ENCODE peak calls at places on chromosomes 7 and 10, in four cellular contexts. K, U, J and G are unnamed samples.
A peak's percentile ranks its signal among the peaks of the same experiment; 100 is the strongest.

GRCh38 chr10:122504551-122504950 is 43.2 kb downstream of the HTRA1 start:
- DNase-seq in J (no peak), U (no peak), K (no peak), G (no peak)

GRCh38 chr10:91924212-91925021 is 847 bp downstream of the BTAF1 start:
- DNase-seq in K (no peak), U (no peak), J (no peak), G (no peak)

GRCh38 chr10:12438914-12439692 is 89.8 kb downstream of the CAMK1D start:
- DNase-seq in U (no peak), J (no peak), K (no peak), G (no peak)

GRCh38 chr10:7610651-7611389 is 55.9 kb downstream of the ITIH5 start:
- DNase-seq in J (no peak), U (no peak), K (no peak), G (no peak)

GRCh38 chr10:67836972-67837371 is 1.0 kb downstream of the DNAJC12 start:
- DNase-seq in J (no peak), U (no peak), K (no peak), G (no peak)

GRCh38 chr10:128579902-128580301 is 453.7 kb upstream of the MKI67 start:
- DNase-seq in U (no peak), K (no peak), J (no peak), G (no peak)

GRCh38 chr10:67506757-67507091 is 189.3 kb downstream of the CTNNA3 start:
- DNase-seq in U (no peak), J (no peak), K (no peak), G (no peak)

GRCh38 chr10:20299037-20299557 is 482.9 kb downstream of the PLXDC2 start:
- DNase-seq in U (no peak), J (no peak), K (no peak), G (no peak)

GRCh38 chr10:29322918-29323317 is 34.0 kb downstream of the LYZL1 start:
- DNase-seq in K (no peak), U (no peak), J (no peak), G (no peak)

GRCh38 chr10:103193820-103194529 is 903 bp upstream of the NT5C2 start:
- DNase-seq in U (peak; percentile 72), K (no peak), J (peak; percentile 44), G (no peak)

GRCh38 chr10:126012485-126012884 is 116.1 kb downstream of the FANK1 start:
- DNase-seq in K (no peak), J (no peak), U (no peak), G (no peak)

GRCh38 chr10:129548534-129549130 is 81.6 kb downstream of the MGMT start:
- DNase-seq in J (no peak), K (no peak), U (no peak), G (no peak)

GRCh38 chr10:52566471-52567246 is 205.9 kb downstream of the MBL2 start:
- DNase-seq in J (no peak), K (no peak), U (no peak), G (no peak)

GRCh38 chr7:150935149-150935548 is 43.0 kb downstream of the KCNH2 start:
- DNase-seq in J (no peak), K (no peak), U (no peak), G (no peak)

GRCh38 chr10:28910960-28911359 is 233.6 kb downstream of the BAMBI start:
- DNase-seq in J (no peak), U (no peak), K (no peak), G (no peak)

GRCh38 chr7:28979791-28980190 is 21.7 kb upstream of the TRIL start:
- DNase-seq in U (no peak), J (no peak), K (no peak), G (no peak)

GRCh38 chr7:30988346-30989005 is 24.7 kb downstream of the GHRHR start:
- DNase-seq in U (no peak), K (peak; percentile 18), J (no peak), G (no peak)

GRCh38 chr7:26443761-26444160 is 152.1 kb downstream of the SNX10 start:
- DNase-seq in K (no peak), J (no peak), U (no peak), G (no peak)

GRCh38 chr7:149787428-149788299 is 14.3 kb upstream of the ZNF467 start:
- DNase-seq in J (no peak), U (peak; percentile 85), K (no peak), G (no peak)

GRCh38 chr10:129491123-129491734 is 24.2 kb downstream of the MGMT start:
- DNase-seq in U (no peak), K (no peak), J (no peak), G (no peak)

GRCh38 chr10:29409241-29410051 is 120.6 kb downstream of the LYZL1 start:
- DNase-seq in J (no peak), K (peak; percentile 18), U (peak; percentile 87), G (peak; percentile 41)

DNA sequence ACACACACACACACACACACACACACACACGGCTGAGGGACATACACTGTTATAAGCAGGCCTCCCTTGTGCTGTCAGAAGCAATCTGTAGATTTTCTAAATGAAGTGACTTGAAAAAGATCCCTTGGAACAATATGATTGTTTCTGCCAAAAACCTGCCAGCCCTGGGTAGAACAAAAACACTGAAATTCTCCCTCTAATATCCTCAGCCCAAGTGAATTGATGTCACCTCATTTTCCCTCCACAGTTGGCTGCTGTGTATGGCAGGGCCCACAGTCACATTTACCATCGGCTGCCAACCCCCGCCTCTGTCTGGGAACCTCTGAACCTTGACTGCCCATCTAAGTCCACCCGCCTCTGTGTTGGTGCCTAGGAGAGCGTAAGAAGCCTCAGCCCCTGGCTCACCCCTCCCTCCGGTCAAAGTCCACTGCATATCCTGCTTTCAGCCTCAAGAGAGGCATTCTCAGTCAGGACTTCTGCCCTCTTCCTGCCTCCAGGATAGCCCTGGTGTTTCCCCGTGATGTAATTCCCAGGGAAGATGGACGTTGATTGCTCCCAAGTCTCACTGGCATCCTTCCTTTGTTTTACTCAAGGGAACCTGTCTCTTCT is 123.7 kb downstream of the PLPP4 start:
- DNase-seq in U (no peak), K (no peak), J (no peak), G (no peak)
- TF ChIP-seq SPI1 in U (no peak), K (no peak), J (no peak), G (no peak)

DNA sequence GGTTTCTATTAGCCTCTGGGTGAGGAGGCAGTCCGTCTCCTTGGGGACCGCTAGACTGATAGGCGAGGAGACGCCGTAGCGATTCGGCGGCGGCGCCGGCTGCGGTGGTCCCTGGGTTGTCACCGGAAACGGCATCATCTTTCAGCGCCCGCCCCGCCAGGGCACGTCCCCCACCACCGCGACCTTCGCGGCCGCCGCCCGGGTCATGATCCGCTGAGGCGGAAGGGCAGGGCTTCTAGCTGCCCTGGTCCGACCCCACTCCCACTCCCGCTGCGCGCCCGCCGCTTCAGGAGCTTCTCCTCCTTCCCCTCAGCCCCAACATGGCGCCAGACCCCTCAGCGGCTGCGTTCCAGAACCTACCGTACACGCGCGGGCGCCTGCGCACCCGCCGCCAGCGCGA is at the start of gene PAPOLB:
- DNase-seq in K (no peak), U (no peak), J (no peak), G (no peak)
- TF ChIP-seq SPI1 in K (no peak), U (no peak), J (no peak), G (no peak)

DNA sequence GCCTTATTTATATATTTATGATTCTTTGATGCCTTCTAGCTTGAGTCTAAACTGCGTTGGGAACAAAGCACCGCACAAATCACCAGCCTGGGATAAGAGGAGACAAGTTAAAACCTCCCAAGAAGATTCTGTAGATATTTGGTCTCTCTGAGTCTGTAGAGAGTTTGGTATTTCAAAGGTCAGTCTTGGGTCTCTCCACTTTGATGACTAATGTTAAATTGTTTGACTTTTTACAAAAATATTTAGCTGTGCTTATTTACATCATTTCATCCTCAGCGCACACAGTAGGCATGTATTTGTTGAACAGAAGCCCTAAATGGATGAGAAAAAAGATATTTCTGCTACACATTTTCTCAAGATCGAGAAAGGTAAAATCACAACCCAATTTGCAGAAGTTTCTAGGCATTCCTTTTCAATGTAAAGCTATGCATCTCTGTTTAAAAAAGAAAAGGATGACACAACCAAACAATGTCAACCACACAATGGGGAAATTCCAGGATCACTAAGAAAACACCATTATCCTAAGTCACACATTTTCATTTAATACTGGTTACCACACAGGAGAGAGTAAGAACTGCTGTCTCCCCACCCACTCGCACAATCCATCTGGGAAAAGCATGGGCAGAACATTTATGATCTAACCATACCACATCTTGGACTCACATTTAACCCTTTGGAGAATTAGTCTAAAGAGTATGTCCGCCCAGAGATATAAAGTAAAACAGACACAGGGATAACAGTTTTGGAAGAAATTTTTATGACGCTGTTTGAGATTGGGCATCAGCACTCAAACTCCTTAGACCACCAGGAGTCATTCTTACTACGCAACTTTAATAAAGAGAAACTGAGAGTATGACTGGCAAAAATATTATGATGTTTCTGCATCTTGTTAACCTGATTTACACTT is 4.4 kb downstream of the CDK6 start:
- DNase-seq in J (no peak), K (no peak), U (no peak), G (no peak)
- TF ChIP-seq SPI1 in J (no peak), K (no peak), U (no peak), G (no peak)

DNA sequence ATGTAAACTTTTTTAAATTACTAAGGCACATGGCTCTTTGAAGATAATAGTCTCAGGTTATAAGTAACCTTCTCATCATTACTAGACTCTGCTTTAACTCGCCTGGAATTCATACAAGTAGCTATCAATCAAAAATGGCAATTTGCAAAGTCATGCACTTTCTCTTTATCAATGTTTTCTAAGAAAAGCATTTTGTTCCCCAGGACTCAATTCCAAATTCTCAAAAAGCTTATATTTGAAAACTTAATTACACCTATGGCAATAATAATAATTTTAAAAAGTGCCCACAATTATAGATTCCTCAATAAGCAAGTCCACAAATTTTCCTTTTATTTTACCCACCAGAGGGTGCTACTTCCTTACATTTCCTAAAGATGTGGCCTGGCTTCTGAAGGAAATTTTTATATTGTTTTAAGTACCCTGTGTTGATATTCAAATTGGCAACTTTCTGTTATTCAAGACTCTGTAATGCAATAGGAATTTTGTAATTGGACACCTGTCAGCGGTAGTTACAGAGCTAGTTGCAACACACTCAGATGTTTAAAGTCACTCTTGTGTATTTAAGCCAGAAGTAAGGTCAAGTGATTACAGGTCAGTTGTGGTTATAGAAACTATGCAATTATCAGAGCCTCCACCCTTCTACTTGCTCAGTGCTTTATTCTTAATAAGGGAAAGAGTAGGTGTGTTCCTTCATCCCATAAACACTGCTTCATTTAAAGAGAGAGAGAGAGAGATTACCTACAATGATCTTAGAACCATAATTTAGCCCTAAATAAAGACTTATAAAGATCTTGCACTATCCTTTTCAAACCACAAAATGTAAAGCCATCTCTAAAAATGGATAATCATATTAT is 47.1 kb upstream of the HYAL4 start:
- DNase-seq in K (peak; percentile 7), J (no peak), U (peak; percentile 59), G (no peak)
- TF ChIP-seq SPI1 in K (no peak), J (no peak), U (no peak), G (no peak)

DNA sequence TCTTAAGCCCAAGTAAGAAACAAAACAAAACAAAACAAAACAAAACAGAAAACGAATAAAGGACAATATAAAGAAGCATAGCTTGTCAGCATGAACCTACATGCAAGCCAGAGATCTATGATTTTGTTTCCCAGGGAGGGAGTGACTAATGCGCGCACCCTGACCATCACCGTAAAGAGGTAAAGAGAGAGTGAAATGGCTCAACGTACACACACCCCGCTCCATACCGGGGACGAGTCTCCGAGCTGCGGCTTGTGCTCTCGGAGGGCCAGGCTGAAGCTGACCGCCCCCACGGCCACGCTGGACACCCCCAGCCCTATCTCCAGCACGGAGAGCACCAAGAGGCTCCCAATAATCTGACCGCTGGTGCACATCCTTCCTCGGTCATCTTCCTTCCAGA is 1.1 kb downstream of the TMEM196 start:
- DNase-seq in U (no peak), K (no peak), J (no peak), G (no peak)
- TF ChIP-seq SPI1 in U (no peak), K (no peak), J (no peak), G (no peak)

GRCh38 chr10:74888947-74889661 is 62.7 kb downstream of the KAT6B start:
- DNase-seq in J (no peak), U (no peak), K (no peak), G (no peak)
- TF ChIP-seq SPI1 in J (peak; percentile 5), U (no peak), K (peak; percentile 77), G (peak; percentile 50)